ENCODE peak calls at places on chromosomes 16 and 17, in six cellular contexts. W is fibroblast of lung, Z is A549, U is Peyer's patch, G is cardiac muscle cell, P is mucosa of descending colon. Y is an unnamed sample. For H3K9me3, the result is how much of the 10 kb centered on the place peaks cover.

GRCh38 chr16:56743840-56744239 is 13.9 kb downstream of the NUP93 start:
- DNase-seq in U (no peak), G (peak), W (peak), P (no peak), Z (peak), Y (no peak)

GRCh38 chr17:58088624-58089023 is 5.4 kb downstream of the DYNLL2 start:
- DNase-seq in W (no peak), U (no peak), Z (no peak), G (no peak), P (no peak), Y (peak)

GRCh38 chr16:55503726-55504553 is 4.9 kb upstream of the LPCAT2 start:
- DNase-seq in U (no peak), W (no peak), P (no peak), Z (no peak), G (no peak), Y (no peak)

GRCh38 chr17:79950711-79951110 is 85.0 kb downstream of the TBC1D16 start:
- DNase-seq in U (peak), W (peak), P (no peak), Z (no peak), G (no peak), Y (no peak)

GRCh38 chr17:15945493-15946209 is 721 bp downstream of the ADORA2B start:
- DNase-seq in W (peak), Z (no peak), U (no peak), G (peak), P (peak), Y (no peak)

GRCh38 chr16:84177740-84178070 is 9.2 kb downstream of the TAF1C start:
- DNase-seq in W (peak), U (no peak), Z (no peak), P (no peak), G (peak), Y (no peak)

GRCh38 chr17:10668771-10669170 is 11.7 kb upstream of the MYH3 start:
- DNase-seq in W (peak), G (peak), U (no peak), Z (peak), P (no peak), Y (no peak)

GRCh38 chr16:75062135-75062943 is 54.2 kb downstream of the LDHD start:
- DNase-seq in U (no peak), G (peak), Z (no peak), W (peak), P (no peak), Y (no peak)

GRCh38 chr16:68786685-68787418 is 49.8 kb downstream of the CDH1 start:
- DNase-seq in W (peak), G (peak), P (no peak), Z (peak), U (peak), Y (no peak)

GRCh38 chr16:9047689-9048301 is 43.6 kb upstream of the HAPSTR1 start:
- DNase-seq in U (peak), G (peak), W (peak), Z (peak), P (peak), Y (peak)

GRCh38 chr17:7969434-7969833 is 33.0 kb upstream of the GUCY2D start:
- DNase-seq in Z (no peak), U (peak), W (no peak), G (peak), P (no peak), Y (no peak)

GRCh38 chr17:55420067-55420775 is 1.4 kb downstream of the MMD start:
- DNase-seq in G (no peak), Z (no peak), W (no peak), U (peak), P (no peak), Y (no peak)

GRCh38 chr17:78356163-78356713 is 3.6 kb downstream of the SOCS3 start:
- DNase-seq in P (peak), G (peak), W (peak), Z (peak), U (peak), Y (no peak)

GRCh38 chr16:15853021-15853420 is 3.8 kb downstream of the MYH11 start:
- DNase-seq in Z (no peak), P (no peak), U (no peak), G (no peak), W (no peak), Y (no peak)

GRCh38 chr16:22948058-22948602 is 134.2 kb downstream of the HS3ST2 start:
- DNase-seq in U (no peak), W (no peak), Z (no peak), G (peak), P (peak), Y (no peak)

GRCh38 chr16:84098939-84099338 is 17.8 kb downstream of the MBTPS1 start:
- DNase-seq in G (no peak), Z (no peak), W (peak), U (no peak), P (no peak), Y (no peak)

GRCh38 chr17:81097943-81098308 is 63.0 kb downstream of the BAIAP2 start:
- DNase-seq in W (peak), Z (peak), P (no peak), U (peak), G (no peak), Y (no peak)

GRCh38 chr17:4510615-4510941 is 11.9 kb downstream of the SPNS2 start:
- DNase-seq in Z (no peak), U (no peak), G (no peak), W (no peak), P (no peak), Y (no peak)

GRCh38 chr16:57534881-57535658 is 1.3 kb downstream of the CCDC102A start:
- DNase-seq in Z (no peak), W (no peak), U (peak), P (peak), G (no peak), Y (no peak)

GRCh38 chr16:23155445-23156049 is 6.3 kb upstream of the USP31 start:
- DNase-seq in U (no peak), W (no peak), Z (peak), P (no peak), G (peak), Y (no peak)

GRCh38 chr17:39787038-39787437 is 49.3 kb downstream of the GRB7 start:
- DNase-seq in G (no peak), Z (no peak), U (no peak), P (no peak), W (no peak), Y (no peak)

GRCh38 chr17:72947475-72947874 is 145.0 kb downstream of the SLC39A11 start:
- DNase-seq in P (no peak), U (no peak), W (no peak), Z (no peak), G (no peak), Y (no peak)

GRCh38 chr16:19115148-19116021 is 1.6 kb downstream of the ITPRIPL2 start:
- DNase-seq in P (peak), W (no peak), Z (no peak), U (no peak), G (no peak), Y (no peak)
- TF ChIP-seq CTCF in P (no peak), W (peak), Z (no peak), U (no peak), G (peak), Y (peak)

DNA sequence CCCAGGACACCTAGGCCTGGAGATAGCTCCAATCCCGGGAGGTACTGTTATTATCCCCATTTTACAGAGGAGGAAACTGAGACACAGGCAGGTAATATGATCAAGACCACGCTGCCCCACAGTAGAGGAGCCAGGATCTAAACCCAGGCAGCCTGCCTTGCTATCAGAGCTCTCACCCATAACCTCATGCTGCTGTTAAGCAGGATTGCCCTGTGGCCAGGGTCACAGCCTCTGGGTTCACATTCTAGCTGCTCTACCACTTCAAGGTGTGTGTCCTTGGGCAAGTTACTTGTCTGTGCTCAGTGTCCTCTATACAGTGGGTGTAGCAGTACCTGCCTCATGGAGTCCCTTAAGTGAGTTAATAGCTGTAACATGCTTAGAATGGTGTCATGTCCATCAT is 1015.3 kb downstream of the KCNJ18 start:
- DNase-seq in W (no peak), Z (no peak), P (no peak), G (no peak), U (no peak), Y (peak)
- H3K9me3 ChIP-seq in W (under half), Z (under half), P (half or more), G (under half), U (under half), Y (under half)

DNA sequence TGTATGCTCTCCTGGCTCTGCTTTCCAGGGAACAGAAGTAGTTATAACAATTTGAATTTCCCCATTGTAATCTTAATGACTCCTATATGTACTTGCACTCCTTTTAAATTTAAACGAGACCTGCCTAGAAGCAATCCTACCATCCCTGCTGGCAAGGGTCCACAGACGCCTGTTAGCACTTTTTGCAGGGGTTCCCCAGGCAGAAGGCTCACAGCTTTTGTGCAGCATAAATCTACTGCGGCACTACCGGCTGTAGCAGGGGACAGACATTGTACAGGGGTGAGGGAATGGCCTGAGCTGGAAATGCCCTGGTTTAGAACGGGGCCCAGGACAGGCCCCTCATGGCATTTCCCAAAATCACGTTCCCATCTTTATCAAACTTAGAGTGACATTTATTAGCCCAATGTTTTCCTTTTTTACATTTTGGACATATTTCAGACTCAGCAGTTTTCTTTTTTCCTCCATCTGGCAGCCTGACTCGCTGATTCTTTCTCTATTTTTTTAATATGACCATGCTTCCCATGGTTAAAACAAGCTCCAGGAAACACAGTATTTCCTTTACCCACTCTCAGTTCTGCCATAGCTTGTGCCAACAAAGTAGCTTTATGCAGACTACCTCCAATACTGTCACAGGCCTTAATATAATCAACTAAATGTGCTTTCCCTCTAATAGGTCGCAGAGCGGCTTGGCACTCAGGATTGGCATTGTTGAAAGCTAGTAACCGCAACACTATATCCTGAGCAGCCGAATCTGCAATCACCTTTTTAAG is 35.4 kb upstream of the USP22 start:
- DNase-seq in P (no peak), U (no peak), Z (no peak), W (no peak), G (no peak), Y (no peak)
- TF ChIP-seq CTCF in P (no peak), U (no peak), Z (no peak), W (no peak), G (no peak), Y (no peak)

GRCh38 chr17:70791748-70792443 is 622.6 kb downstream of the KCNJ2 start:
- DNase-seq in W (no peak), U (no peak), Z (no peak), P (no peak), G (no peak), Y (no peak)
- H3K9me3 ChIP-seq in W (under half), U (under half), Z (under half), P (under half), G (under half), Y (under half)